ENCODE peak calls at places on chromosomes 16 and 17, in nine cellular contexts. W, Z, I, J, G, O, C, Q and N are unnamed samples.

GRCh38 chr17:7982171-7982570 is 20.2 kb upstream of the GUCY2D start:
- DNase-seq in W (no peak), Z (no peak), I (peak; percentile 84), J (no peak), G (no peak), O (no peak), C (no peak), Q (peak; percentile 81), N (no peak)

GRCh38 chr17:26792486-26792885 is 501.4 kb upstream of the WSB1 start:
- DNase-seq in W (no peak), Z (no peak), I (peak; percentile 49), J (no peak), G (no peak), O (no peak), C (no peak), Q (peak; percentile 36), N (no peak)

GRCh38 chr17:70654706-70655105 is 485.4 kb downstream of the KCNJ2 start:
- DNase-seq in W (no peak), Z (no peak), I (no peak), J (no peak), G (no peak), O (no peak), C (no peak), Q (no peak), N (no peak)

GRCh38 chr16:17827313-17827712 is 356.6 kb upstream of the XYLT1 start:
- DNase-seq in W (no peak), Z (no peak), I (no peak), J (no peak), G (no peak), O (no peak), C (no peak), Q (peak; percentile 74), N (no peak)

GRCh38 chr16:59236804-59237463 is 502.8 kb upstream of the GOT2 start:
- DNase-seq in W (no peak), Z (no peak), I (no peak), J (no peak), G (no peak), O (no peak), C (no peak), Q (no peak), N (no peak)

GRCh38 chr17:8015957-8016631 is 13.7 kb downstream of the GUCY2D start:
- DNase-seq in W (peak; percentile 93), Z (no peak), I (no peak), J (no peak), G (no peak), O (no peak), C (no peak), Q (peak; percentile 15), N (peak; percentile 49)

GRCh38 chr16:57756424-57757325 is 21.1 kb downstream of the KATNB1 start:
- DNase-seq in W (no peak), Z (no peak), I (no peak), J (no peak), G (peak; percentile 60), O (no peak), C (no peak), Q (no peak), N (no peak)

GRCh38 chr17:68564415-68565111 is 36.6 kb downstream of the FAM20A start:
- DNase-seq in W (no peak), Z (no peak), I (peak; percentile 99), J (no peak), G (no peak), O (no peak), C (no peak), Q (no peak), N (no peak)

GRCh38 chr17:50613596-50613995 is 21.1 kb upstream of the ABCC3 start:
- DNase-seq in W (no peak), Z (no peak), I (no peak), J (no peak), G (no peak), O (no peak), C (no peak), Q (no peak), N (no peak)

GRCh38 chr17:81867952-81868673 is 3.0 kb downstream of the ARHGDIA start:
- DNase-seq in W (no peak), Z (no peak), I (no peak), J (no peak), G (peak; percentile 73), O (no peak), C (no peak), Q (no peak), N (peak; percentile 35)

GRCh38 chr16:66650707-66651473 is 45.7 kb downstream of the CMTM4 start:
- DNase-seq in W (no peak), Z (peak; percentile 75), I (peak; percentile 87), J (peak; percentile 85), G (no peak), O (peak; percentile 60), C (peak; percentile 80), Q (peak; percentile 77), N (peak; percentile 75)

GRCh38 chr17:79929257-79930076 is 90.2 kb upstream of the CBX4 start:
- DNase-seq in W (no peak), Z (no peak), I (no peak), J (no peak), G (no peak), O (no peak), C (no peak), Q (no peak), N (no peak)

GRCh38 chr17:76458580-76459490 is 5.9 kb upstream of the UBE2O start:
- DNase-seq in W (no peak), Z (peak; percentile 54), I (peak; percentile 52), J (peak; percentile 76), G (peak; percentile 75), O (peak; percentile 58), C (no peak), Q (peak; percentile 37), N (peak; percentile 78)

GRCh38 chr17:62592305-62593099 is 35.0 kb upstream of the MRC2 start:
- DNase-seq in W (no peak), Z (no peak), I (peak; percentile 74), J (no peak), G (no peak), O (no peak), C (no peak), Q (peak; percentile 24), N (no peak)
- TF ChIP-seq CTCF in W (no peak), Z (no peak), I (no peak), J (no peak), G (peak; percentile 45), O (no peak), C (no peak), Q (no peak), N (no peak)

GRCh38 chr16:20236890-20237289 is 90.4 kb downstream of the GP2 start:
- DNase-seq in W (no peak), Z (no peak), I (no peak), J (no peak), G (no peak), O (no peak), C (no peak), Q (no peak), N (no peak)
- H3K27me3 ChIP-seq in W (no peaks in the 10 kb centered on the region), Z (no peaks in the 10 kb centered on the region), I (no peaks in the 10 kb centered on the region), J (no peaks in the 10 kb centered on the region), G (peaks cover 7% of the 10 kb centered on the region), O (peaks cover 80% of the 10 kb centered on the region), C (no peaks in the 10 kb centered on the region), Q (no peaks in the 10 kb centered on the region), N (no peaks in the 10 kb centered on the region)

GRCh38 chr16:89931964-89932363 is 8.8 kb downstream of the TUBB3 start:
- DNase-seq in W (no peak), Z (no peak), I (no peak), J (no peak), G (no peak), O (no peak), C (no peak), Q (no peak), N (no peak)
- H3K36me3 ChIP-seq in W (no peaks in the 10 kb centered on the region), Z (no peaks in the 10 kb centered on the region), I (peaks cover 22% of the 10 kb centered on the region), J (no peaks in the 10 kb centered on the region), G (peaks cover 26% of the 10 kb centered on the region), O (no peaks in the 10 kb centered on the region), C (no peaks in the 10 kb centered on the region), Q (peaks cover 46% of the 10 kb centered on the region), N (no peaks in the 10 kb centered on the region)

GRCh38 chr17:67079481-67079880 is 35.1 kb downstream of the CACNG1 start:
- DNase-seq in W (no peak), Z (no peak), I (no peak), J (no peak), G (no peak), O (no peak), C (no peak), Q (no peak), N (no peak)
- TF ChIP-seq CTCF in W (no peak), Z (no peak), I (no peak), J (no peak), G (no peak), O (no peak), C (no peak), Q (no peak), N (no peak)

GRCh38 chr16:84239910-84240309 is at the start of gene KCNG4:
- DNase-seq in W (no peak), Z (no peak), I (no peak), J (no peak), G (no peak), O (no peak), C (no peak), Q (no peak), N (no peak)

GRCh38 chr16:84236671-84237070 is 3.1 kb downstream of the KCNG4 start:
- DNase-seq in W (no peak), Z (no peak), I (no peak), J (no peak), G (no peak), O (no peak), C (no peak), Q (no peak), N (no peak)

GRCh38 chr16:84240455-84240854 is 643 bp upstream of the KCNG4 start:
- DNase-seq in W (no peak), Z (no peak), I (no peak), J (no peak), G (no peak), O (no peak), C (no peak), Q (no peak), N (no peak)

GRCh38 chr16:84239186-84239790 is 524 bp downstream of the KCNG4 start:
- DNase-seq in W (no peak), Z (no peak), I (no peak), J (no peak), G (no peak), O (no peak), C (no peak), Q (peak; percentile 22), N (no peak)

DNA sequence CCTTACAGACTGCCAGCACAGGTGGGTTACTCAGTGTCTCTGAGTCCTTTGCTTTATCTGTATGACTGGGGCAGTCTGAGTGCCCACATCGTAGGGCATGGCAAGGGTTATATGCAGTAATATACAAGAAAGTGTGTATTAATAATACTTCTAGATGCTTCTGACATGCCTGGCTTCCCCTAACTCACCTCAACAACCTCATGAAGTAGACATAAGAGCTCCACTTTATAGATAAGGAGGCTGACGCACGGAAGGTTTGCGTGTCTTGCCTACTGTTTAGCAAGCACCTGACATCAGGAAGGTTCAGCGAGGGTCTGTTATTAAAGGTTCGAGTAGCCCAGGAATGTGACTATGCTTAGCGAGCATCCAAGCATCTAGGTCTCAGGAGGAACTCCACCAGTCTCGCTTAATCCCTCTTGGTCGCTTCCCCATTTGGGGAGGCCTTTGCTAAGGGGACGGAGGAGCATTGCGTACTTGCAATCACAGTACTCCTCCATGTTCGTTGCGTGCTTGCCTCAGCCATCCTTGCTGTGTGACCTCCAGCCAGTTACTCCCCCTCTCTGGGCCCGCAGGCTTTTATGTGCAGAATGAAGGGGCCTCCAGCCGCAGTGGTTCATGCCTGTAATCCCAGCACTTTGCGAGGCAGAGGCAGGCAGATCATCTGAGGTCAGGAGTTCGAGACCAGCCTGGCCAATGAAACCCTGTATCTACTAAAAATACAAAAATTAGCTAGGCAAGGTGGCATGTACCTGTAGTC is 1.6 kb downstream of the KCNG4 start:
- DNase-seq in W (no peak), Z (no peak), I (no peak), J (no peak), G (no peak), O (no peak), C (no peak), Q (no peak), N (no peak)
- H3K27me3 ChIP-seq in W (no peaks in the 10 kb centered on the region), Z (peaks cover 69% of the 10 kb centered on the region), I (peaks cover 17% of the 10 kb centered on the region), J (no peaks in the 10 kb centered on the region), G (peaks cover 10% of the 10 kb centered on the region), O (peaks cover 58% of the 10 kb centered on the region), C (no peaks in the 10 kb centered on the region), Q (peaks cover 19% of the 10 kb centered on the region), N (peaks cover 2% of the 10 kb centered on the region)

GRCh38 chr16:47694543-47694942 is 233.4 kb downstream of the PHKB start:
- DNase-seq in W (no peak), Z (no peak), I (no peak), J (no peak), G (no peak), O (no peak), C (no peak), Q (no peak), N (no peak)
- H3K36me3 ChIP-seq in W (peaks cover 81% of the 10 kb centered on the region), Z (no peaks in the 10 kb centered on the region), I (peaks cover 4% of the 10 kb centered on the region), J (peaks cover 5% of the 10 kb centered on the region), G (peaks cover 62% of the 10 kb centered on the region), O (peaks cover 95% of the 10 kb centered on the region), C (peaks cover 62% of the 10 kb centered on the region), Q (peaks cover under 1% of the 10 kb centered on the region), N (no peaks in the 10 kb centered on the region)